ENCODE peak calls at places on chromosomes 4 and X, in ten cellular contexts. R, W, Q, I, E, M, Z, V, D and F are unnamed samples.

GRCh38 chr4:121208571-121208970 is 44.5 kb upstream of the TNIP3 start:
- DNase-seq in R (no peak), W (no peak), Q (no peak), I (no peak), E (no peak), M (no peak), Z (no peak), V (no peak), D (no peak), F (no peak)

GRCh38 chr4:86757468-86757867 is 91.7 kb downstream of the SLC10A6 start:
- DNase-seq in R (no peak), W (no peak), Q (no peak), I (no peak), E (no peak), M (no peak), Z (no peak), V (no peak), D (peak), F (no peak)

GRCh38 chrX:137568741-137569469 is 3.0 kb downstream of the ZIC3 start:
- DNase-seq in R (no peak), W (no peak), Q (no peak), I (no peak), E (no peak), M (no peak), Z (no peak), V (no peak), D (no peak), F (peak)

GRCh38 chr4:113397114-113397701 is 347.8 kb downstream of the ANK2 start:
- DNase-seq in R (no peak), W (peak), Q (no peak), I (no peak), E (peak), M (peak), Z (no peak), V (no peak), D (peak), F (no peak)

GRCh38 chr4:71867598-71867997 is 83.7 kb upstream of the GC start:
- DNase-seq in R (no peak), W (no peak), Q (no peak), I (no peak), E (no peak), M (no peak), Z (no peak), V (no peak), D (no peak), F (no peak)

GRCh38 chr4:121597346-121597934 is 99.3 kb downstream of the ANXA5 start:
- DNase-seq in R (no peak), W (no peak), Q (no peak), I (no peak), E (peak), M (no peak), Z (no peak), V (no peak), D (no peak), F (no peak)

GRCh38 chr4:139619644-139620043 is 46.0 kb upstream of the MGST2 start:
- DNase-seq in R (no peak), W (no peak), Q (no peak), I (no peak), E (peak), M (no peak), Z (peak), V (no peak), D (no peak), F (peak)

GRCh38 chr4:47829438-47829837 is 8.4 kb downstream of the CORIN start:
- DNase-seq in R (no peak), W (no peak), Q (no peak), I (no peak), E (no peak), M (no peak), Z (no peak), V (no peak), D (no peak), F (no peak)

GRCh38 chr4:103934178-103934789 is 214.5 kb upstream of the TACR3 start:
- DNase-seq in R (no peak), W (no peak), Q (no peak), I (peak), E (peak), M (peak), Z (peak), V (no peak), D (peak), F (peak)

GRCh38 chrX:11724122-11725017 is 33.7 kb upstream of the MSL3 start:
- DNase-seq in R (no peak), W (peak), Q (no peak), I (peak), E (peak), M (peak), Z (peak), V (no peak), D (no peak), F (no peak)

GRCh38 chrX:16882188-16882587 is 12.0 kb upstream of the RBBP7 start:
- DNase-seq in R (no peak), W (peak), Q (no peak), I (no peak), E (peak), M (no peak), Z (no peak), V (no peak), D (peak), F (peak)

GRCh38 chrX:44344687-44345086 is 1.2 kb upstream of the EFHC2 start:
- DNase-seq in R (no peak), W (no peak), Q (no peak), I (no peak), E (no peak), M (no peak), Z (no peak), V (no peak), D (no peak), F (no peak)

GRCh38 chr4:139319571-139319970 is 17.3 kb upstream of the NDUFC1 start:
- DNase-seq in R (no peak), W (no peak), Q (no peak), I (no peak), E (no peak), M (no peak), Z (no peak), V (no peak), D (no peak), F (no peak)

GRCh38 chr4:110175634-110176033 is 22.8 kb downstream of the ELOVL6 start:
- DNase-seq in R (no peak), W (no peak), Q (no peak), I (no peak), E (no peak), M (no peak), Z (no peak), V (no peak), D (no peak), F (no peak)